ENCODE peak calls at places on chromosomes 11 and 22, in eight cellular contexts. One of them, this sample, is unnamed.
A peak's percentile ranks its signal among the peaks of the same experiment; 100 is the strongest.

GRCh38 chr11:46198245-46198872 is 77.1 kb upstream of the PHF21A start:
- DNase-seq in hippocampal formation: no peak
- DNase-seq in brain microvascular endothelial cell: no peak
- DNase-seq in T1000: no peak
- DNase-seq in left cardiac atrium: no peak
- DNase-seq in fibroblast of the aortic adventitia: no peak
- DNase-seq in activated T-cell treated with anti-CD3 and anti-CD28 coated beads for 1 hour: no peak
- DNase-seq in uterus: no peak
- DNase-seq in this sample: no peak

GRCh38 chr11:106321601-106322000 is 244.1 kb downstream of the AASDHPPT start:
- DNase-seq in fibroblast of the aortic adventitia: no peak
- DNase-seq in hippocampal formation: no peak
- DNase-seq in uterus: no peak
- DNase-seq in T1000: no peak
- DNase-seq in activated T-cell treated with anti-CD3 and anti-CD28 coated beads for 1 hour: no peak
- DNase-seq in brain microvascular endothelial cell: no peak
- DNase-seq in left cardiac atrium: no peak
- DNase-seq in this sample: no peak

GRCh38 chr11:93054279-93054678 is 84.8 kb downstream of the MTNR1B start:
- DNase-seq in uterus: no peak
- DNase-seq in hippocampal formation: no peak
- DNase-seq in brain microvascular endothelial cell: peak; percentile 11
- DNase-seq in fibroblast of the aortic adventitia: no peak
- DNase-seq in left cardiac atrium: no peak
- DNase-seq in T1000: no peak
- DNase-seq in activated T-cell treated with anti-CD3 and anti-CD28 coated beads for 1 hour: no peak
- DNase-seq in this sample: no peak

GRCh38 chr11:94832604-94833238 is 64.6 kb downstream of the AMOTL1 start:
- DNase-seq in activated T-cell treated with anti-CD3 and anti-CD28 coated beads for 1 hour: no peak
- DNase-seq in left cardiac atrium: no peak
- DNase-seq in fibroblast of the aortic adventitia: no peak
- DNase-seq in T1000: no peak
- DNase-seq in brain microvascular endothelial cell: no peak
- DNase-seq in hippocampal formation: no peak
- DNase-seq in uterus: no peak
- DNase-seq in this sample: no peak

GRCh38 chr11:69211540-69212120 is 55.9 kb downstream of the SMIM38 start:
- DNase-seq in brain microvascular endothelial cell: no peak
- DNase-seq in uterus: no peak
- DNase-seq in left cardiac atrium: no peak
- DNase-seq in fibroblast of the aortic adventitia: no peak
- DNase-seq in activated T-cell treated with anti-CD3 and anti-CD28 coated beads for 1 hour: no peak
- DNase-seq in T1000: no peak
- DNase-seq in hippocampal formation: no peak
- DNase-seq in this sample: no peak

GRCh38 chr11:126336646-126337045 is 18.8 kb upstream of the ST3GAL4 start:
- DNase-seq in hippocampal formation: no peak
- DNase-seq in fibroblast of the aortic adventitia: no peak
- DNase-seq in brain microvascular endothelial cell: no peak
- DNase-seq in uterus: no peak
- DNase-seq in left cardiac atrium: no peak
- DNase-seq in T1000: no peak
- DNase-seq in activated T-cell treated with anti-CD3 and anti-CD28 coated beads for 1 hour: no peak
- DNase-seq in this sample: no peak

GRCh38 chr11:88819616-88820015 is 246.2 kb downstream of the GRM5 start:
- DNase-seq in hippocampal formation: no peak
- DNase-seq in brain microvascular endothelial cell: no peak
- DNase-seq in activated T-cell treated with anti-CD3 and anti-CD28 coated beads for 1 hour: no peak
- DNase-seq in fibroblast of the aortic adventitia: no peak
- DNase-seq in uterus: no peak
- DNase-seq in left cardiac atrium: no peak
- DNase-seq in T1000: no peak
- DNase-seq in this sample: no peak

GRCh38 chr11:72786305-72787261 is 7.3 kb downstream of the STARD10 start:
- DNase-seq in uterus: no peak
- DNase-seq in left cardiac atrium: no peak
- DNase-seq in T1000: no peak
- DNase-seq in brain microvascular endothelial cell: no peak
- DNase-seq in hippocampal formation: no peak
- DNase-seq in fibroblast of the aortic adventitia: no peak
- DNase-seq in activated T-cell treated with anti-CD3 and anti-CD28 coated beads for 1 hour: no peak
- DNase-seq in this sample: no peak

GRCh38 chr22:19758896-19759458 is 1.6 kb upstream of the TBX1 start:
- DNase-seq in uterus: no peak
- DNase-seq in brain microvascular endothelial cell: no peak
- DNase-seq in left cardiac atrium: no peak
- DNase-seq in hippocampal formation: no peak
- DNase-seq in activated T-cell treated with anti-CD3 and anti-CD28 coated beads for 1 hour: no peak
- DNase-seq in fibroblast of the aortic adventitia: no peak
- DNase-seq in T1000: no peak
- DNase-seq in this sample: no peak

GRCh38 chr11:130775306-130776043 is 140.8 kb downstream of the SNX19 start:
- DNase-seq in hippocampal formation: no peak
- DNase-seq in left cardiac atrium: no peak
- DNase-seq in uterus: no peak
- DNase-seq in fibroblast of the aortic adventitia: peak; percentile 88
- DNase-seq in T1000: no peak
- DNase-seq in activated T-cell treated with anti-CD3 and anti-CD28 coated beads for 1 hour: no peak
- DNase-seq in brain microvascular endothelial cell: peak; percentile 58
- DNase-seq in this sample: peak; percentile 89

GRCh38 chr11:87604350-87604749 is 566.6 kb downstream of the TMEM135 start:
- DNase-seq in uterus: no peak
- DNase-seq in left cardiac atrium: no peak
- DNase-seq in fibroblast of the aortic adventitia: no peak
- DNase-seq in T1000: no peak
- DNase-seq in hippocampal formation: no peak
- DNase-seq in brain microvascular endothelial cell: no peak
- DNase-seq in activated T-cell treated with anti-CD3 and anti-CD28 coated beads for 1 hour: no peak
- DNase-seq in this sample: no peak

GRCh38 chr11:111301004-111301839 is 2.9 kb downstream of the POU2AF3 start:
- DNase-seq in hippocampal formation: no peak
- DNase-seq in uterus: no peak
- DNase-seq in T1000: no peak
- DNase-seq in brain microvascular endothelial cell: no peak
- DNase-seq in fibroblast of the aortic adventitia: no peak
- DNase-seq in left cardiac atrium: no peak
- DNase-seq in activated T-cell treated with anti-CD3 and anti-CD28 coated beads for 1 hour: no peak
- DNase-seq in this sample: no peak

GRCh38 chr11:35567737-35568465 is 42.5 kb upstream of the PAMR1 start:
- DNase-seq in left cardiac atrium: no peak
- DNase-seq in hippocampal formation: no peak
- DNase-seq in activated T-cell treated with anti-CD3 and anti-CD28 coated beads for 1 hour: no peak
- DNase-seq in T1000: no peak
- DNase-seq in brain microvascular endothelial cell: no peak
- DNase-seq in fibroblast of the aortic adventitia: no peak
- DNase-seq in uterus: no peak
- DNase-seq in this sample: peak; percentile 42

GRCh38 chr22:38137876-38138687 is 27.6 kb upstream of the BAIAP2L2 start:
- DNase-seq in T1000: no peak
- DNase-seq in brain microvascular endothelial cell: no peak
- DNase-seq in hippocampal formation: no peak
- DNase-seq in uterus: no peak
- DNase-seq in left cardiac atrium: no peak
- DNase-seq in fibroblast of the aortic adventitia: no peak
- DNase-seq in activated T-cell treated with anti-CD3 and anti-CD28 coated beads for 1 hour: no peak
- DNase-seq in this sample: no peak

GRCh38 chr11:133227674-133228111 is 304.6 kb downstream of the OPCML start:
- DNase-seq in T1000: no peak
- DNase-seq in fibroblast of the aortic adventitia: no peak
- DNase-seq in left cardiac atrium: no peak
- DNase-seq in brain microvascular endothelial cell: no peak
- DNase-seq in hippocampal formation: no peak
- DNase-seq in uterus: no peak
- DNase-seq in activated T-cell treated with anti-CD3 and anti-CD28 coated beads for 1 hour: no peak
- DNase-seq in this sample: no peak

GRCh38 chr11:64218628-64219353 is 7.2 kb downstream of the TRPT1 start:
- DNase-seq in activated T-cell treated with anti-CD3 and anti-CD28 coated beads for 1 hour: no peak
- DNase-seq in uterus: peak; percentile 21
- DNase-seq in fibroblast of the aortic adventitia: no peak
- DNase-seq in brain microvascular endothelial cell: no peak
- DNase-seq in hippocampal formation: no peak
- DNase-seq in T1000: no peak
- DNase-seq in left cardiac atrium: no peak
- DNase-seq in this sample: no peak

GRCh38 chr11:76523147-76523546 is 78.3 kb downstream of the EMSY start:
- DNase-seq in left cardiac atrium: no peak
- DNase-seq in hippocampal formation: no peak
- DNase-seq in activated T-cell treated with anti-CD3 and anti-CD28 coated beads for 1 hour: no peak
- DNase-seq in fibroblast of the aortic adventitia: no peak
- DNase-seq in T1000: no peak
- DNase-seq in brain microvascular endothelial cell: peak; percentile 6
- DNase-seq in uterus: no peak
- DNase-seq in this sample: no peak

GRCh38 chr11:105588001-105588400 is 21.9 kb upstream of the GRIA4 start:
- DNase-seq in activated T-cell treated with anti-CD3 and anti-CD28 coated beads for 1 hour: no peak
- DNase-seq in fibroblast of the aortic adventitia: peak; percentile 26
- DNase-seq in brain microvascular endothelial cell: peak; percentile 73
- DNase-seq in hippocampal formation: no peak
- DNase-seq in T1000: no peak
- DNase-seq in left cardiac atrium: no peak
- DNase-seq in uterus: no peak
- DNase-seq in this sample: peak; percentile 72

GRCh38 chr22:26553056-26553752 is 36.7 kb downstream of the TPST2 start:
- DNase-seq in hippocampal formation: no peak
- DNase-seq in fibroblast of the aortic adventitia: peak; percentile 85
- DNase-seq in left cardiac atrium: no peak
- DNase-seq in activated T-cell treated with anti-CD3 and anti-CD28 coated beads for 1 hour: no peak
- DNase-seq in uterus: no peak
- DNase-seq in T1000: no peak
- DNase-seq in brain microvascular endothelial cell: peak; percentile 80
- DNase-seq in this sample: peak; percentile 94

GRCh38 chr11:88089134-88089533 is 86.1 kb downstream of the RAB38 start:
- DNase-seq in T1000: no peak
- DNase-seq in brain microvascular endothelial cell: no peak
- DNase-seq in fibroblast of the aortic adventitia: no peak
- DNase-seq in left cardiac atrium: no peak
- DNase-seq in uterus: no peak
- DNase-seq in hippocampal formation: no peak
- DNase-seq in activated T-cell treated with anti-CD3 and anti-CD28 coated beads for 1 hour: no peak
- DNase-seq in this sample: no peak

GRCh38 chr11:70510571-70510970 is 112.2 kb downstream of the CTTN start:
- DNase-seq in hippocampal formation: no peak
- DNase-seq in left cardiac atrium: no peak
- DNase-seq in uterus: no peak
- DNase-seq in brain microvascular endothelial cell: no peak
- DNase-seq in T1000: no peak
- DNase-seq in activated T-cell treated with anti-CD3 and anti-CD28 coated beads for 1 hour: no peak
- DNase-seq in fibroblast of the aortic adventitia: no peak
- DNase-seq in this sample: no peak

GRCh38 chr11:100709233-100709999 is 22.3 kb downstream of the ARHGAP42 start:
- DNase-seq in left cardiac atrium: no peak
- DNase-seq in fibroblast of the aortic adventitia: no peak
- DNase-seq in activated T-cell treated with anti-CD3 and anti-CD28 coated beads for 1 hour: no peak
- DNase-seq in hippocampal formation: no peak
- DNase-seq in uterus: no peak
- DNase-seq in T1000: no peak
- DNase-seq in brain microvascular endothelial cell: peak; percentile 64
- DNase-seq in this sample: peak; percentile 49

GRCh38 chr11:32706985-32707736 is 87.3 kb downstream of the CCDC73 start:
- DNase-seq in activated T-cell treated with anti-CD3 and anti-CD28 coated beads for 1 hour: no peak
- DNase-seq in uterus: no peak
- DNase-seq in fibroblast of the aortic adventitia: peak; percentile 86
- DNase-seq in left cardiac atrium: no peak
- DNase-seq in T1000: no peak
- DNase-seq in hippocampal formation: no peak
- DNase-seq in brain microvascular endothelial cell: no peak
- DNase-seq in this sample: peak; percentile 90

GRCh38 chr11:15370774-15371173 is 256.1 kb downstream of the INSC start:
- DNase-seq in left cardiac atrium: no peak
- DNase-seq in activated T-cell treated with anti-CD3 and anti-CD28 coated beads for 1 hour: no peak
- DNase-seq in fibroblast of the aortic adventitia: no peak
- DNase-seq in hippocampal formation: no peak
- DNase-seq in T1000: no peak
- DNase-seq in brain microvascular endothelial cell: no peak
- DNase-seq in uterus: no peak
- DNase-seq in this sample: no peak

GRCh38 chr11:72578541-72578940 is 95.7 kb downstream of the PDE2A start:
- DNase-seq in activated T-cell treated with anti-CD3 and anti-CD28 coated beads for 1 hour: no peak
- DNase-seq in T1000: no peak
- DNase-seq in uterus: no peak
- DNase-seq in hippocampal formation: no peak
- DNase-seq in left cardiac atrium: no peak
- DNase-seq in brain microvascular endothelial cell: no peak
- DNase-seq in fibroblast of the aortic adventitia: no peak
- DNase-seq in this sample: no peak

GRCh38 chr11:66020212-66020611 is 6.1 kb downstream of the CATSPER1 start:
- DNase-seq in fibroblast of the aortic adventitia: no peak
- DNase-seq in left cardiac atrium: no peak
- DNase-seq in hippocampal formation: no peak
- DNase-seq in T1000: no peak
- DNase-seq in uterus: no peak
- DNase-seq in brain microvascular endothelial cell: no peak
- DNase-seq in activated T-cell treated with anti-CD3 and anti-CD28 coated beads for 1 hour: no peak
- DNase-seq in this sample: no peak

GRCh38 chr11:46238967-46239800 is 38.3 kb upstream of the CREB3L1 start:
- DNase-seq in hippocampal formation: peak; percentile 67
- DNase-seq in uterus: peak; percentile 85
- DNase-seq in T1000: peak; percentile 83
- DNase-seq in left cardiac atrium: peak; percentile 89
- DNase-seq in fibroblast of the aortic adventitia: peak; percentile 84
- DNase-seq in activated T-cell treated with anti-CD3 and anti-CD28 coated beads for 1 hour: peak; percentile 73
- DNase-seq in brain microvascular endothelial cell: peak; percentile 83
- DNase-seq in this sample: peak; percentile 66

GRCh38 chr11:66069715-66070603 is at the start of gene PACS1:
- DNase-seq in fibroblast of the aortic adventitia: peak; percentile 83
- DNase-seq in left cardiac atrium: peak; percentile 90
- DNase-seq in T1000: peak; percentile 68
- DNase-seq in uterus: peak; percentile 57
- DNase-seq in brain microvascular endothelial cell: peak; percentile 58
- DNase-seq in activated T-cell treated with anti-CD3 and anti-CD28 coated beads for 1 hour: peak; percentile 65
- DNase-seq in hippocampal formation: peak; percentile 57
- DNase-seq in this sample: peak; percentile 73

GRCh38 chr22:20652582-20652981 is 121.3 kb upstream of the SERPIND1 start:
- DNase-seq in hippocampal formation: no peak
- DNase-seq in uterus: no peak
- DNase-seq in brain microvascular endothelial cell: no peak
- DNase-seq in activated T-cell treated with anti-CD3 and anti-CD28 coated beads for 1 hour: no peak
- DNase-seq in fibroblast of the aortic adventitia: no peak
- DNase-seq in T1000: no peak
- DNase-seq in left cardiac atrium: no peak
- DNase-seq in this sample: no peak

GRCh38 chr22:44924724-44925123 is 85.1 kb downstream of the PHF21B start:
- DNase-seq in brain microvascular endothelial cell: no peak
- DNase-seq in T1000: no peak
- DNase-seq in activated T-cell treated with anti-CD3 and anti-CD28 coated beads for 1 hour: no peak
- DNase-seq in fibroblast of the aortic adventitia: no peak
- DNase-seq in hippocampal formation: no peak
- DNase-seq in uterus: no peak
- DNase-seq in left cardiac atrium: no peak
- DNase-seq in this sample: no peak